ENCODE peak calls at places on chromosomes 16 and 17, in seven cellular contexts. One of them, this sample, is unnamed.

GRCh38 chr16:86545927-86546637 is 9.0 kb downstream of the MTHFSD start:
- DNase-seq in omental fat pad: no peak
- DNase-seq in adipocyte: no peak
- DNase-seq in nephron progenitor cell: no peak
- DNase-seq in aorta: no peak
- DNase-seq in stimulated activated CD4-positive, alpha-beta T cell treated with anti-CD3 and anti-CD28 coated beads, Interleukin-4, amount 100 ng/mL, for 4 hours: no peak
- DNase-seq in KG1: no peak
- DNase-seq in this sample: no peak

GRCh38 chr16:12067714-12068401 is 91.3 kb downstream of the SNX29 start:
- DNase-seq in nephron progenitor cell: peak
- DNase-seq in KG1: peak
- DNase-seq in stimulated activated CD4-positive, alpha-beta T cell treated with anti-CD3 and anti-CD28 coated beads, Interleukin-4, amount 100 ng/mL, for 4 hours: peak
- DNase-seq in adipocyte: peak
- DNase-seq in omental fat pad: no peak
- DNase-seq in aorta: no peak
- DNase-seq in this sample: peak

GRCh38 chr17:77831497-77832179 is 126.9 kb upstream of the TNRC6C start:
- DNase-seq in aorta: peak
- DNase-seq in adipocyte: peak
- DNase-seq in nephron progenitor cell: no peak
- DNase-seq in KG1: no peak
- DNase-seq in stimulated activated CD4-positive, alpha-beta T cell treated with anti-CD3 and anti-CD28 coated beads, Interleukin-4, amount 100 ng/mL, for 4 hours: no peak
- DNase-seq in omental fat pad: peak
- DNase-seq in this sample: peak

GRCh38 chr17:42275527-42276358 is 448 bp downstream of the STAT5B start:
- DNase-seq in omental fat pad: no peak
- DNase-seq in stimulated activated CD4-positive, alpha-beta T cell treated with anti-CD3 and anti-CD28 coated beads, Interleukin-4, amount 100 ng/mL, for 4 hours: peak
- DNase-seq in nephron progenitor cell: no peak
- DNase-seq in KG1: no peak
- DNase-seq in adipocyte: peak
- DNase-seq in aorta: peak
- DNase-seq in this sample: no peak

GRCh38 chr16:30149250-30149885 is 26.3 kb upstream of the MAPK3 start:
- DNase-seq in stimulated activated CD4-positive, alpha-beta T cell treated with anti-CD3 and anti-CD28 coated beads, Interleukin-4, amount 100 ng/mL, for 4 hours: no peak
- DNase-seq in adipocyte: no peak
- DNase-seq in KG1: no peak
- DNase-seq in aorta: no peak
- DNase-seq in omental fat pad: no peak
- DNase-seq in nephron progenitor cell: no peak
- DNase-seq in this sample: no peak

GRCh38 chr17:17685775-17686291 is 4.6 kb downstream of the RAI1 start:
- DNase-seq in KG1: no peak
- DNase-seq in aorta: no peak
- DNase-seq in adipocyte: peak
- DNase-seq in stimulated activated CD4-positive, alpha-beta T cell treated with anti-CD3 and anti-CD28 coated beads, Interleukin-4, amount 100 ng/mL, for 4 hours: no peak
- DNase-seq in nephron progenitor cell: no peak
- DNase-seq in omental fat pad: no peak
- DNase-seq in this sample: peak

GRCh38 chr17:75031972-75032895 is 14.5 kb downstream of the ATP5PD start:
- DNase-seq in adipocyte: peak
- DNase-seq in stimulated activated CD4-positive, alpha-beta T cell treated with anti-CD3 and anti-CD28 coated beads, Interleukin-4, amount 100 ng/mL, for 4 hours: peak
- DNase-seq in aorta: peak
- DNase-seq in omental fat pad: peak
- DNase-seq in nephron progenitor cell: peak
- DNase-seq in KG1: no peak
- DNase-seq in this sample: peak

GRCh38 chr17:56114469-56114868 is 38.8 kb upstream of the ANKFN1 start:
- DNase-seq in aorta: no peak
- DNase-seq in stimulated activated CD4-positive, alpha-beta T cell treated with anti-CD3 and anti-CD28 coated beads, Interleukin-4, amount 100 ng/mL, for 4 hours: no peak
- DNase-seq in adipocyte: no peak
- DNase-seq in nephron progenitor cell: no peak
- DNase-seq in omental fat pad: no peak
- DNase-seq in KG1: no peak
- DNase-seq in this sample: no peak

GRCh38 chr17:76670020-76670707 is 26.6 kb upstream of the ST6GALNAC1 start:
- DNase-seq in nephron progenitor cell: no peak
- DNase-seq in stimulated activated CD4-positive, alpha-beta T cell treated with anti-CD3 and anti-CD28 coated beads, Interleukin-4, amount 100 ng/mL, for 4 hours: no peak
- DNase-seq in omental fat pad: no peak
- DNase-seq in aorta: no peak
- DNase-seq in adipocyte: no peak
- DNase-seq in KG1: no peak
- DNase-seq in this sample: no peak

GRCh38 chr16:88014954-88015805 is 63.9 kb downstream of the BANP start:
- DNase-seq in adipocyte: no peak
- DNase-seq in aorta: no peak
- DNase-seq in omental fat pad: no peak
- DNase-seq in nephron progenitor cell: no peak
- DNase-seq in KG1: no peak
- DNase-seq in stimulated activated CD4-positive, alpha-beta T cell treated with anti-CD3 and anti-CD28 coated beads, Interleukin-4, amount 100 ng/mL, for 4 hours: no peak
- DNase-seq in this sample: no peak

GRCh38 chr17:38564869-38565268 is 40.9 kb downstream of the SRCIN1 start:
- DNase-seq in stimulated activated CD4-positive, alpha-beta T cell treated with anti-CD3 and anti-CD28 coated beads, Interleukin-4, amount 100 ng/mL, for 4 hours: no peak
- DNase-seq in KG1: no peak
- DNase-seq in adipocyte: no peak
- DNase-seq in aorta: no peak
- DNase-seq in nephron progenitor cell: peak
- DNase-seq in omental fat pad: no peak
- DNase-seq in this sample: no peak

GRCh38 chr17:38740806-38741205 is 7.3 kb downstream of the PCGF2 start:
- DNase-seq in nephron progenitor cell: no peak
- DNase-seq in KG1: no peak
- DNase-seq in adipocyte: no peak
- DNase-seq in aorta: no peak
- DNase-seq in omental fat pad: no peak
- DNase-seq in stimulated activated CD4-positive, alpha-beta T cell treated with anti-CD3 and anti-CD28 coated beads, Interleukin-4, amount 100 ng/mL, for 4 hours: no peak
- DNase-seq in this sample: no peak

GRCh38 chr16:29995330-29995910 is at the start of gene HIRIP3:
- DNase-seq in nephron progenitor cell: peak
- DNase-seq in stimulated activated CD4-positive, alpha-beta T cell treated with anti-CD3 and anti-CD28 coated beads, Interleukin-4, amount 100 ng/mL, for 4 hours: peak
- DNase-seq in aorta: peak
- DNase-seq in KG1: peak
- DNase-seq in adipocyte: peak
- DNase-seq in omental fat pad: peak
- DNase-seq in this sample: peak

GRCh38 chr17:43632231-43632630 is 29.5 kb downstream of the MEOX1 start:
- DNase-seq in adipocyte: no peak
- DNase-seq in omental fat pad: no peak
- DNase-seq in stimulated activated CD4-positive, alpha-beta T cell treated with anti-CD3 and anti-CD28 coated beads, Interleukin-4, amount 100 ng/mL, for 4 hours: no peak
- DNase-seq in nephron progenitor cell: no peak
- DNase-seq in KG1: no peak
- DNase-seq in aorta: no peak
- DNase-seq in this sample: no peak

GRCh38 chr17:2347805-2348685 is 10.7 kb downstream of the SGSM2 start:
- DNase-seq in KG1: no peak
- DNase-seq in adipocyte: peak
- DNase-seq in nephron progenitor cell: peak
- DNase-seq in stimulated activated CD4-positive, alpha-beta T cell treated with anti-CD3 and anti-CD28 coated beads, Interleukin-4, amount 100 ng/mL, for 4 hours: no peak
- DNase-seq in omental fat pad: no peak
- DNase-seq in aorta: no peak
- DNase-seq in this sample: peak

GRCh38 chr16:84356591-84357116 is 11.7 kb upstream of the ATP2C2 start:
- DNase-seq in KG1: no peak
- DNase-seq in nephron progenitor cell: no peak
- DNase-seq in stimulated activated CD4-positive, alpha-beta T cell treated with anti-CD3 and anti-CD28 coated beads, Interleukin-4, amount 100 ng/mL, for 4 hours: no peak
- DNase-seq in aorta: no peak
- DNase-seq in omental fat pad: no peak
- DNase-seq in adipocyte: no peak
- DNase-seq in this sample: no peak

GRCh38 chr16:49690778-49691177 is 165.1 kb downstream of the ZNF423 start:
- DNase-seq in aorta: no peak
- DNase-seq in KG1: no peak
- DNase-seq in nephron progenitor cell: no peak
- DNase-seq in adipocyte: no peak
- DNase-seq in omental fat pad: no peak
- DNase-seq in stimulated activated CD4-positive, alpha-beta T cell treated with anti-CD3 and anti-CD28 coated beads, Interleukin-4, amount 100 ng/mL, for 4 hours: no peak
- DNase-seq in this sample: no peak

GRCh38 chr17:43338886-43339516 is 59.8 kb upstream of the ARL4D start:
- DNase-seq in omental fat pad: peak
- DNase-seq in KG1: no peak
- DNase-seq in aorta: peak
- DNase-seq in nephron progenitor cell: peak
- DNase-seq in adipocyte: peak
- DNase-seq in stimulated activated CD4-positive, alpha-beta T cell treated with anti-CD3 and anti-CD28 coated beads, Interleukin-4, amount 100 ng/mL, for 4 hours: peak
- DNase-seq in this sample: peak

GRCh38 chr17:17886253-17886652 is 49.5 kb upstream of the SREBF1 start:
- DNase-seq in aorta: peak
- DNase-seq in stimulated activated CD4-positive, alpha-beta T cell treated with anti-CD3 and anti-CD28 coated beads, Interleukin-4, amount 100 ng/mL, for 4 hours: no peak
- DNase-seq in nephron progenitor cell: no peak
- DNase-seq in omental fat pad: no peak
- DNase-seq in KG1: no peak
- DNase-seq in adipocyte: no peak
- DNase-seq in this sample: no peak

GRCh38 chr16:80804061-80804450 is 342 bp downstream of the CDYL2 start:
- DNase-seq in nephron progenitor cell: no peak
- DNase-seq in KG1: no peak
- DNase-seq in omental fat pad: no peak
- DNase-seq in stimulated activated CD4-positive, alpha-beta T cell treated with anti-CD3 and anti-CD28 coated beads, Interleukin-4, amount 100 ng/mL, for 4 hours: peak
- DNase-seq in adipocyte: peak
- DNase-seq in aorta: peak
- DNase-seq in this sample: peak

GRCh38 chr16:14002416-14002815 is 68.7 kb upstream of the MRTFB start:
- DNase-seq in omental fat pad: no peak
- DNase-seq in adipocyte: no peak
- DNase-seq in stimulated activated CD4-positive, alpha-beta T cell treated with anti-CD3 and anti-CD28 coated beads, Interleukin-4, amount 100 ng/mL, for 4 hours: no peak
- DNase-seq in KG1: no peak
- DNase-seq in nephron progenitor cell: no peak
- DNase-seq in aorta: no peak
- DNase-seq in this sample: no peak

GRCh38 chr16:78259883-78260282 is 160.4 kb downstream of the WWOX start:
- DNase-seq in KG1: no peak
- DNase-seq in aorta: no peak
- DNase-seq in nephron progenitor cell: peak
- DNase-seq in omental fat pad: no peak
- DNase-seq in stimulated activated CD4-positive, alpha-beta T cell treated with anti-CD3 and anti-CD28 coated beads, Interleukin-4, amount 100 ng/mL, for 4 hours: no peak
- DNase-seq in adipocyte: no peak
- DNase-seq in this sample: no peak

GRCh38 chr16:85072947-85073346 is 39.3 kb downstream of the CIBAR2 start:
- DNase-seq in adipocyte: no peak
- DNase-seq in stimulated activated CD4-positive, alpha-beta T cell treated with anti-CD3 and anti-CD28 coated beads, Interleukin-4, amount 100 ng/mL, for 4 hours: no peak
- DNase-seq in omental fat pad: no peak
- DNase-seq in aorta: no peak
- DNase-seq in nephron progenitor cell: no peak
- DNase-seq in KG1: no peak
- DNase-seq in this sample: peak

GRCh38 chr17:1228752-1229353 is 41.4 kb upstream of the BHLHA9 start:
- DNase-seq in KG1: no peak
- DNase-seq in omental fat pad: no peak
- DNase-seq in nephron progenitor cell: peak
- DNase-seq in adipocyte: no peak
- DNase-seq in aorta: no peak
- DNase-seq in stimulated activated CD4-positive, alpha-beta T cell treated with anti-CD3 and anti-CD28 coated beads, Interleukin-4, amount 100 ng/mL, for 4 hours: no peak
- DNase-seq in this sample: no peak

GRCh38 chr17:15659663-15660062 is 24.4 kb downstream of the TRIM16 start:
- DNase-seq in stimulated activated CD4-positive, alpha-beta T cell treated with anti-CD3 and anti-CD28 coated beads, Interleukin-4, amount 100 ng/mL, for 4 hours: no peak
- DNase-seq in adipocyte: peak
- DNase-seq in omental fat pad: no peak
- DNase-seq in aorta: no peak
- DNase-seq in KG1: no peak
- DNase-seq in nephron progenitor cell: no peak
- DNase-seq in this sample: no peak

GRCh38 chr17:72353502-72353901 is 232.7 kb downstream of the SOX9 start:
- DNase-seq in adipocyte: no peak
- DNase-seq in KG1: no peak
- DNase-seq in aorta: no peak
- DNase-seq in omental fat pad: no peak
- DNase-seq in stimulated activated CD4-positive, alpha-beta T cell treated with anti-CD3 and anti-CD28 coated beads, Interleukin-4, amount 100 ng/mL, for 4 hours: no peak
- DNase-seq in nephron progenitor cell: no peak
- DNase-seq in this sample: no peak

GRCh38 chr16:2487903-2488531 is 13.1 kb downstream of the TBC1D24 start:
- DNase-seq in aorta: no peak
- DNase-seq in adipocyte: no peak
- DNase-seq in stimulated activated CD4-positive, alpha-beta T cell treated with anti-CD3 and anti-CD28 coated beads, Interleukin-4, amount 100 ng/mL, for 4 hours: no peak
- DNase-seq in KG1: no peak
- DNase-seq in nephron progenitor cell: no peak
- DNase-seq in omental fat pad: no peak
- DNase-seq in this sample: no peak

GRCh38 chr17:68195667-68196393 is 52.0 kb upstream of the AMZ2 start:
- DNase-seq in KG1: no peak
- DNase-seq in stimulated activated CD4-positive, alpha-beta T cell treated with anti-CD3 and anti-CD28 coated beads, Interleukin-4, amount 100 ng/mL, for 4 hours: no peak
- DNase-seq in omental fat pad: no peak
- DNase-seq in adipocyte: peak
- DNase-seq in nephron progenitor cell: peak
- DNase-seq in aorta: no peak
- DNase-seq in this sample: no peak

GRCh38 chr16:79257958-79258490 is 342.5 kb downstream of the MAF start:
- DNase-seq in adipocyte: no peak
- DNase-seq in stimulated activated CD4-positive, alpha-beta T cell treated with anti-CD3 and anti-CD28 coated beads, Interleukin-4, amount 100 ng/mL, for 4 hours: no peak
- DNase-seq in KG1: no peak
- DNase-seq in omental fat pad: no peak
- DNase-seq in aorta: no peak
- DNase-seq in nephron progenitor cell: no peak
- DNase-seq in this sample: no peak

GRCh38 chr17:64264891-64265290 is 1.8 kb upstream of the TEX2 start:
- DNase-seq in KG1: no peak
- DNase-seq in aorta: no peak
- DNase-seq in stimulated activated CD4-positive, alpha-beta T cell treated with anti-CD3 and anti-CD28 coated beads, Interleukin-4, amount 100 ng/mL, for 4 hours: no peak
- DNase-seq in omental fat pad: no peak
- DNase-seq in adipocyte: no peak
- DNase-seq in nephron progenitor cell: no peak
- DNase-seq in this sample: no peak

GRCh38 chr17:28940675-28941074 is 10.6 kb downstream of the PHF12 start:
- DNase-seq in omental fat pad: no peak
- DNase-seq in adipocyte: no peak
- DNase-seq in KG1: no peak
- DNase-seq in nephron progenitor cell: no peak
- DNase-seq in aorta: no peak
- DNase-seq in stimulated activated CD4-positive, alpha-beta T cell treated with anti-CD3 and anti-CD28 coated beads, Interleukin-4, amount 100 ng/mL, for 4 hours: no peak
- DNase-seq in this sample: no peak

This sample was measured in fibroblast of gingiva.